ENCODE peak calls at places on chromosomes 2 and 18, in six cellular contexts. Z, K, S, E, M and F are unnamed samples.

GRCh38 chr18:48831113-48831759 is 119.5 kb downstream of the SMAD7 start:
- DNase-seq in Z (peak; percentile 5), K (no peak), S (no peak), E (no peak), M (no peak), F (no peak)

GRCh38 chr18:12657048-12657848 is 659 bp downstream of the SPIRE1 start:
- DNase-seq in Z (peak; percentile 50), K (no peak), S (peak; percentile 73), E (peak; percentile 23), M (peak; percentile 48), F (peak; percentile 28)

GRCh38 chr2:207215300-207215699 is 49.6 kb upstream of the KLF7 start:
- DNase-seq in Z (no peak), K (no peak), S (no peak), E (no peak), M (no peak), F (no peak)

GRCh38 chr2:223366566-223366965 is 235.6 kb downstream of the SCG2 start:
- DNase-seq in Z (no peak), K (no peak), S (no peak), E (no peak), M (no peak), F (no peak)

GRCh38 chr18:7789853-7790552 is 222.9 kb downstream of the PTPRM start:
- DNase-seq in Z (no peak), K (no peak), S (no peak), E (no peak), M (no peak), F (peak; percentile 45)

GRCh38 chr2:3489449-3490115 is 29.7 kb downstream of the ADI1 start:
- DNase-seq in Z (no peak), K (no peak), S (no peak), E (no peak), M (no peak), F (no peak)

GRCh38 chr2:219969508-219969907 is 342.1 kb downstream of the SLC4A3 start:
- DNase-seq in Z (no peak), K (no peak), S (no peak), E (no peak), M (no peak), F (no peak)

GRCh38 chr18:68956650-68957049 is 158.8 kb downstream of the CCDC102B start:
- DNase-seq in Z (no peak), K (no peak), S (no peak), E (no peak), M (no peak), F (no peak)

GRCh38 chr2:164697688-164698290 is 76.5 kb upstream of the GRB14 start:
- DNase-seq in Z (no peak), K (no peak), S (no peak), E (no peak), M (no peak), F (no peak)

GRCh38 chr2:230909841-230910545 is 15.0 kb downstream of the GPR55 start:
- DNase-seq in Z (peak; percentile 3), K (no peak), S (no peak), E (peak; percentile 3), M (no peak), F (no peak)

GRCh38 chr18:80253871-80254492 is 6.7 kb upstream of the PARD6G start:
- DNase-seq in Z (no peak), K (no peak), S (peak; percentile 36), E (no peak), M (no peak), F (peak; percentile 20)

GRCh38 chr2:150939087-150939486 is 322.6 kb downstream of the RBM43 start:
- DNase-seq in Z (no peak), K (no peak), S (no peak), E (no peak), M (no peak), F (no peak)

GRCh38 chr18:23570912-23571504 is 15.3 kb downstream of the NPC1 start:
- DNase-seq in Z (no peak), K (no peak), S (no peak), E (no peak), M (no peak), F (no peak)

GRCh38 chr18:32310119-32310518 is 120.3 kb downstream of the MEP1B start:
- DNase-seq in Z (no peak), K (no peak), S (no peak), E (no peak), M (no peak), F (no peak)

GRCh38 chr18:24022141-24022540 is 7.6 kb downstream of the TTC39C start:
- DNase-seq in Z (no peak), K (no peak), S (peak; percentile 45), E (no peak), M (no peak), F (no peak)

GRCh38 chr2:85887566-85888019 is 1.2 kb downstream of the ST3GAL5 start:
- DNase-seq in Z (peak; percentile 77), K (peak; percentile 27), S (peak; percentile 60), E (peak; percentile 62), M (peak; percentile 60), F (peak; percentile 63)

DNA sequence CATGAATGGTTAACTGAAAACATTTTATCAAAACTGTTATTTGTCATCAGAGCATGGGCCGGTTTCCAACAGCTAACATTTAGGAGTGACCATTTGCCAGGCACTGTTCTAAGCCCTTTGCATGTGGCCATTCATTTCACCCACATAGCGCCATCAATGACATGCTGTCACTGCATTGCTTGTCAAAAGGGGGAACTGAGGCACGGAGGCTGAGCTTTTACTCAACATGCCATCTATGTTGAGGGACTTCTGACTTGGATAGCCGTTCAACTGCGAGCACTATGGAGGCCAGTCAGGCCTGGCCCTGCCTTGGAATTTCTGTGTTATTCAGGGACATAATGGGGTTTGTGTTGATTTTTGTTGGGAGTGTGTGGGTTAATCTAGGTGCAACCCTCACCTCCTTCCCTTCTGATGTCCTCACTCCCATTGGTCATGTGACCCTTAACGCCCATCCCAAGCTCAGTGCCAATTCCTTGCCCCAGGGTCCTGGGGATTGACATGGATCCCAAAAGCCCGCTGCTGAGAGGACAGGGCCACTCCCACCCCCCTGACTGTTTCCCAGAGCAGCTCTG is 12.7 kb downstream of the IL1R1 start:
- DNase-seq in Z (no peak), K (no peak), S (no peak), E (no peak), M (no peak), F (no peak)
- H3K27ac ChIP-seq in Z (peak overlapping the region; percentile 68), K (peak overlapping the region; percentile 53), S (no peak overlapping the region), E (peak overlapping the region; percentile 71), M (no peak overlapping the region), F (peak overlapping the region; percentile 79)

GRCh38 chr2:70133127-70133452 is 45.8 kb downstream of the PCBP1 start:
- DNase-seq in Z (no peak), K (no peak), S (no peak), E (no peak), M (no peak), F (no peak)

GRCh38 chr2:70132244-70133126 is 45.2 kb downstream of the PCBP1 start:
- DNase-seq in Z (peak; percentile 89), K (no peak), S (peak; percentile 51), E (peak; percentile 47), M (peak; percentile 65), F (peak; percentile 64)

GRCh38 chr2:70127920-70128444 is 40.7 kb downstream of the PCBP1 start:
- DNase-seq in Z (no peak), K (no peak), S (no peak), E (no peak), M (no peak), F (no peak)

GRCh38 chr2:70133521-70134348 is 46.5 kb downstream of the PCBP1 start:
- DNase-seq in Z (peak; percentile 14), K (no peak), S (no peak), E (no peak), M (no peak), F (no peak)
- TF ChIP-seq POLR2A in Z (no peak), K (no peak), S (no peak), E (no peak), M (no peak), F (no peak)

DNA sequence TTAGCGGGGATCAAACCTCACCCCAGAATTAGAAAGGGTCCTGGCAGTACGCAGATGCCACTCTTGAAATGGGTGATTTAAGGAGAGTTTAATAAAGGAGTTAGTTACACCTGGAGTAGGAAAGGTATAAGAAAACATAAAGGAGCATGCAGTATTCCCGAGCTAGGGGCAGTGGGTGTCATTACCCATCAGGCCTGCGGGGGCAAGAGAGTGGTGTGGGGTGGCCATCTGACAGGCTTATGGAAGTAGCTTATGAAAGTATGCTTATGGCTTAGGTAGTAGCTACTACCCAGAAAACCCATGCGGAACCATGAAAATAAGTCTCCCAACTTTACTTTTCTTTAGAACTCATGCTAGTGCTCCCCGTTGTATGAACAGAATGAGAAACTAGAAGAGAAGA is 568.9 kb upstream of the ACVR2A start:
- DNase-seq in Z (no peak), K (no peak), S (no peak), E (no peak), M (no peak), F (no peak)
- TF ChIP-seq CTCF in Z (no peak), K (no peak), S (no peak), E (peak; percentile 8), M (no peak), F (no peak)

GRCh38 chr18:3286165-3286564 is 24.2 kb downstream of the MYL12B start:
- DNase-seq in Z (no peak), K (no peak), S (no peak), E (no peak), M (no peak), F (no peak)

GRCh38 chr18:3284501-3284900 is 22.6 kb downstream of the MYL12B start:
- DNase-seq in Z (no peak), K (no peak), S (no peak), E (no peak), M (no peak), F (no peak)

GRCh38 chr18:3283253-3283863 is 21.4 kb downstream of the MYL12B start:
- DNase-seq in Z (no peak), K (no peak), S (no peak), E (no peak), M (no peak), F (no peak)

GRCh38 chr18:3281456-3282400 is 19.8 kb downstream of the MYL12B start:
- DNase-seq in Z (no peak), K (no peak), S (no peak), E (no peak), M (no peak), F (no peak)

GRCh38 chr18:3283908-3284307 is 22.0 kb downstream of the MYL12B start:
- DNase-seq in Z (no peak), K (no peak), S (no peak), E (no peak), M (no peak), F (no peak)
- H3K27ac ChIP-seq in Z (no peak overlapping the region), K (peak overlapping the region; percentile 13), S (no peak overlapping the region), E (peak overlapping the region; percentile 14), M (no peak overlapping the region), F (no peak overlapping the region)

DNA sequence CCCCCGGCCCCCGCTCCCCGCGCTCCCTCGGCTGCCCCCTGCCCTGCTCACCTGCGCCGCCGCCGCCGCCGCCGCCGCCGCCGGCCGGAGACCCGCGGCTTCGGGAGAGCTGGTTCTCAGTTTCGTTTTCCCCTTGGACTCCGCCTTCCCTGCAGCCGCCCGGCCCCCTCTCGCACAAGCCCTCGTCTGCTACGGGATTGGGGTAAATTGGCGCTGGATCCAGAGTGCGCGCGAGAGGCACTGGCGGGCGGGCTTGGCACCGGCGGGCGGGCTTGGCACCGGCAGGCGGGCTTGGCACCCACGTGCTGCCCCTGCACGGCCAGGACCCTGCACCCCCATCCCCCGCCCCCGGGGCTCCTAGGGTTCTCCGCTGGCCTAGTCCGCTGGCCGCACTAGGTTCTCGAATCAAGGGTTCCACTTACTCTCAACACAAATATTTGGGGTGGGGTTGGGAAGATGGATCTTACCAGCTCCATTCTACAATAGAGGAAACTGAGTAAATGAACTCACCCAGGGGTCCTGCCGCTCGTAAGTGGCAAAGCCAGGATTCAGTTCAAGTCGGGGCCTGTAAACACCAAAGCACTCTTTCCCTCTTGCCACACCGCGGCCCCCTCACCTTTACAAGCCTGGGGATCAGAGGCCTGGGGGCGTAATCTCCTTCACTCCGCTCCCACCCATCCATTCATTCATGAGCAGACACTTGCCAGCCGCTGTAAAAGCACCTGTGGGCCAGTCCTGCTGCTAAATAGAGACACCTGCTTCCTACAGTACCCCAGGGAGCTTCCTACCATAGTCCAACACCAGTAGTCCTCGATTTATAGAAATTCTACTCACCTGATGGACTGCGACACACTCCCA is at the start of gene EIF2AK2:
- DNase-seq in Z (peak; percentile 66), K (peak; percentile 60), S (peak; percentile 88), E (peak; percentile 89), M (peak; percentile 86), F (peak; percentile 90)
- TF ChIP-seq POLR2A in Z (peak; percentile 29), K (peak; percentile 34), S (peak; percentile 20), E (peak; percentile 31), M (no peak), F (peak; percentile 45)